ENCODE peak calls at places on chromosomes 12 and 14, in four cellular contexts. One of them, this sample, is unnamed.

GRCh38 chr12:133234971-133235370 is 706 bp downstream of the ANHX start:
- DNase-seq in ovary: no peak
- DNase-seq in H54: no peak
- DNase-seq in upper lobe of left lung: no peak
- DNase-seq in this sample: no peak

GRCh38 chr12:49838973-49839633 is 3.8 kb downstream of the BCDIN3D start:
- DNase-seq in ovary: no peak
- DNase-seq in H54: no peak
- DNase-seq in upper lobe of left lung: no peak
- DNase-seq in this sample: peak; percentile 61

GRCh38 chr14:103871596-103872480 is 24.5 kb upstream of the PPP1R13B start:
- DNase-seq in ovary: no peak
- DNase-seq in H54: no peak
- DNase-seq in upper lobe of left lung: peak; percentile 97
- DNase-seq in this sample: peak; percentile 62

GRCh38 chr12:2666846-2667245 is 127.9 kb upstream of the FKBP4 start:
- DNase-seq in ovary: no peak
- DNase-seq in H54: no peak
- DNase-seq in upper lobe of left lung: no peak
- DNase-seq in this sample: no peak

GRCh38 chr12:120066341-120066740 is 50.2 kb downstream of the RAB35 start:
- DNase-seq in ovary: no peak
- DNase-seq in H54: no peak
- DNase-seq in upper lobe of left lung: no peak
- DNase-seq in this sample: no peak

GRCh38 chr14:63853831-63854293 is 1.1 kb downstream of the SYNE2 start:
- DNase-seq in ovary: peak; percentile 58
- DNase-seq in H54: peak; percentile 56
- DNase-seq in upper lobe of left lung: no peak
- DNase-seq in this sample: no peak

GRCh38 chr12:111444314-111444705 is 38.6 kb downstream of the SH2B3 start:
- DNase-seq in ovary: no peak
- DNase-seq in H54: no peak
- DNase-seq in upper lobe of left lung: no peak
- DNase-seq in this sample: no peak

GRCh38 chr14:31205681-31206535 is 1.7 kb downstream of the HECTD1 start:
- DNase-seq in ovary: no peak
- DNase-seq in H54: no peak
- DNase-seq in upper lobe of left lung: no peak
- DNase-seq in this sample: peak; percentile 87

GRCh38 chr14:63614964-63615363 is 26.7 kb downstream of the WDR89 start:
- DNase-seq in ovary: no peak
- DNase-seq in H54: peak; percentile 19
- DNase-seq in upper lobe of left lung: no peak
- DNase-seq in this sample: no peak

DNA sequence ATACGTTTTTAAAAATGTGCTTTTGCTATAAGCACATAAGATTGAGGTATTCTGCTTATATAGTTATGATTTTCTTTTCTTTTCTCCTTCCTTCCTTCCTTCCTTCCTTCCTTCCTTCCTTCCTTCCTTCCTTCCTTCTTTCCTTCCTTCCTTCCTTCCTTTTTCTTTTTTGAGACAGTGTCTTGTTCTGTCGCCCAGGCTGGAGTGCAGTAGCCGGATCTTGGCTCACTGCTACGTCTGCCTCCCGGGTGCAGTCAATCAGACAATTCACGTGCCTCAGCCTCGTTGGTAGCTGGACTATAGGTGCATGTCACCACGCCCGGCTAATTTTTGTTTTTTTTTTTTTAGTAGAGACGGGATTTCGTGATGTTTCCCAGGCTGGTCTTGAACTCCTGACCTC is 5.8 kb downstream of the CFAP54 start:
- DNase-seq in ovary: no peak
- DNase-seq in H54: no peak
- DNase-seq in upper lobe of left lung: no peak
- DNase-seq in this sample: no peak
- TF ChIP-seq POLR2A in ovary: no peak
- TF ChIP-seq POLR2A in H54: no peak
- TF ChIP-seq POLR2A in upper lobe of left lung: no peak
- TF ChIP-seq POLR2A in this sample: no peak

GRCh38 chr12:46471404-46471803 is 98.8 kb upstream of the SLC38A2 start:
- DNase-seq in ovary: no peak
- DNase-seq in H54: no peak
- DNase-seq in upper lobe of left lung: no peak
- DNase-seq in this sample: no peak

GRCh38 chr12:46472893-46473633 is 100.5 kb upstream of the SLC38A2 start:
- DNase-seq in ovary: no peak
- DNase-seq in H54: no peak
- DNase-seq in upper lobe of left lung: no peak
- DNase-seq in this sample: no peak

GRCh38 chr12:46472144-46472705 is 99.7 kb upstream of the SLC38A2 start:
- DNase-seq in ovary: no peak
- DNase-seq in H54: no peak
- DNase-seq in upper lobe of left lung: no peak
- DNase-seq in this sample: no peak

GRCh38 chr12:46475972-46476645 is 103.5 kb upstream of the SLC38A2 start:
- DNase-seq in ovary: no peak
- DNase-seq in H54: no peak
- DNase-seq in upper lobe of left lung: no peak
- DNase-seq in this sample: no peak

GRCh38 chr12:46473634-46474201 is 101.1 kb upstream of the SLC38A2 start:
- DNase-seq in ovary: peak; percentile 45
- DNase-seq in H54: peak; percentile 38
- DNase-seq in upper lobe of left lung: no peak
- DNase-seq in this sample: no peak
- TF ChIP-seq POLR2A in ovary: no peak
- TF ChIP-seq POLR2A in H54: no peak
- TF ChIP-seq POLR2A in upper lobe of left lung: no peak
- TF ChIP-seq POLR2A in this sample: no peak

DNA sequence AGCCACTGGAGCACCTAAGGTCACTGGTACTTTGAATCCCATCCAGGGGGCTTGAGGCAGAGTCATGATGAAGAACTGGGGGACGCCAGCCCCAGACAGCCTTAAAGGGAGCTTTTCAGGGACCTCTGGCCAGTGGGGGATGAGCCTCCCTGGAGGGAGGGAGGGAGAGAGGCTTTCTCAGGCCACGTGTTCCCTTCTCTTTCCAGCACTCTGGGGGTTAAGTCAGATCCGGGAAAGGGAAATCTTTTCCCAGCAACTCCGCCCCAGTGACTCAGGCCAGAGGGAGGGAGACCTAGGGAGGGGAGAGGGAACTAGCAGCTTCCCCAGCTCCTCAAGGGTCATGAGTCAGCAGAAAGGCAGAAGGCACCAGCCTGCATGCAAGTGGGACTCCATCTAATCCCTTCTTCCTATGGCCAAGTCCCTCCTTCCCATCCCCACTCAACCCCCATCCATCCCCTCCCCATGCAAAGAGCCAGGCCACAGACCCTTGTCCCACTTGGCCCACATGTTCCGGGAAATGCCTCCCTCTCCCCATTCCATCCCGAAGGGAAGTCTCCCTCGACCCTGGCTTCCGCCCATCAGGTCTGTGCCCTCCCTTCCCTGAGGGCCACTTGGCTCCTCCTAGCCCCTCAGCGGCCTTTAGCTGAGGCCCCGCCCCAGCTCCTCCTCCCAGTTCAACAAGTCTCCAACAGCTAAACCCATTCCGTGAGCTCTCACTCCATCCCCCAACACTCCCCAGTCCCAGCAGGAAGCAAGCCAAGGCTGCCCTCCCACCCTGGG is 5.6 kb downstream of the TNFRSF1A start:
- DNase-seq in ovary: peak; percentile 95
- DNase-seq in H54: peak; percentile 93
- DNase-seq in upper lobe of left lung: peak; percentile 81
- DNase-seq in this sample: peak; percentile 81
- TF ChIP-seq POLR2A in ovary: peak; percentile 76
- TF ChIP-seq POLR2A in H54: peak; percentile 47
- TF ChIP-seq POLR2A in upper lobe of left lung: no peak
- TF ChIP-seq POLR2A in this sample: peak; percentile 9

GRCh38 chr14:33186656-33187055 is 248.0 kb downstream of the NPAS3 start:
- DNase-seq in ovary: no peak
- DNase-seq in H54: no peak
- DNase-seq in upper lobe of left lung: no peak
- DNase-seq in this sample: no peak

GRCh38 chr14:33188880-33189279 is 250.2 kb downstream of the NPAS3 start:
- DNase-seq in ovary: no peak
- DNase-seq in H54: no peak
- DNase-seq in upper lobe of left lung: no peak
- DNase-seq in this sample: no peak

GRCh38 chr14:33184587-33184986 is 245.9 kb downstream of the NPAS3 start:
- DNase-seq in ovary: no peak
- DNase-seq in H54: no peak
- DNase-seq in upper lobe of left lung: no peak
- DNase-seq in this sample: no peak
- TF ChIP-seq POLR2A in ovary: no peak
- TF ChIP-seq POLR2A in H54: no peak
- TF ChIP-seq POLR2A in upper lobe of left lung: no peak
- TF ChIP-seq POLR2A in this sample: no peak

DNA sequence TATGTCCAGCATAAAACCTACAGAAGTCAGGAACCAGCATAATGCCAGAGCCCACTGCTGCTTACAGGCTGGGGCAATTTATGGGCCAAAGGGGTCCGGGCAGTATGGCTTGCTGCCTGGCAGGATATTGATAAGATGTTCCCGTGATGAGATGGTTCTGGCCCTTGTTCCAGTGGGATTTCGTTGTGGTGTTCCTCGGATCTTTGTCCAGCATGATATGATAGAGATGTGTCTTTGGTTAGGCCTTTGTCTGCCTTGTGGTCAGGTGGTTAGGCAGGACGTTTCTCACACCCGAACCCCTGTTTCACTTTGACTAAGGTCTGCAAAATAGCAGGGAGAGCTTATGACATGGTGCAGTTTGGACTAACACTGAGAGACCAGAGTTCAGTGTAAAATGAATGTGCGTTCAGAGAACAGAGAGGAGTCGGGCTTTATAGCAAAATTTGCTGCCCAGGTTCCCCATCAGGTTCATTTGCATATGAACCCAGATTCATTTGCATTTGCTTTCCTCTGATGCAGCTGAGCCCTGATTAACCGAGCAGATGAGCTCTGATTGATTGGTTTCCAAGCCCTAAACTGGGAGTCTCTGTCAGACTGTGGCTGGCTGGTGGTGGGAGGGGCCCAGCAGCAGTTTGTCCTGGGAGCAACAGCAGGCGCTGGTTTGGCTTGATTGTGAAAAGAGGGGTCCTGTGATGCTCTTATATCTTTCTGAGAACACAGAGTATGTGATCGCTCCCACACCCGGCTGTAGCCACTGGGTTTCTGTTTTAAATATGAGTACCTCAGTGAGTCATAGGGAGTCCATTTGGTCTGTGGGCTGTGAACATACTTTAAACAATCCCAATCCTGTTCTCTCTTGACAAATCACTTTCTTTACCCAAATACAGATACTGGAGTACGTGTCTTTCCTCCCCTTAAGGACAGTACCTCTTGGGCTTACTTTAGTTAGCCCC is 156.3 kb upstream of the PZP start:
- DNase-seq in ovary: no peak
- DNase-seq in H54: peak; percentile 41
- DNase-seq in upper lobe of left lung: no peak
- DNase-seq in this sample: no peak
- TF ChIP-seq POLR2A in ovary: no peak
- TF ChIP-seq POLR2A in H54: no peak
- TF ChIP-seq POLR2A in upper lobe of left lung: no peak
- TF ChIP-seq POLR2A in this sample: no peak